ENCODE peak calls at places on chromosomes 3 and 15, in four cellular contexts. L is activated CD4-positive, alpha-beta T cell treated with anti-CD3 and anti-CD28 coated beads for 48 hours; O is T1000; T is naive thymus-derived CD8-positive, alpha-beta T cell. E is an unnamed sample.

GRCh38 chr15:99118801-99119546 is 14.1 kb downstream of the SYNM start:
- DNase-seq in O (no peak), L (no peak), T (no peak), E (no peak)

GRCh38 chr3:11050666-11051323 is 58.2 kb downstream of the SLC6A1 start:
- DNase-seq in O (no peak), L (no peak), T (no peak), E (no peak)

GRCh38 chr3:172506094-172506493 is 17.1 kb downstream of the TNFSF10 start:
- DNase-seq in O (no peak), T (no peak), L (no peak), E (no peak)

GRCh38 chr15:32701863-32702262 is 15.9 kb upstream of the GREM1 start:
- DNase-seq in O (no peak), T (no peak), L (no peak), E (no peak)

GRCh38 chr3:126348308-126348920 is 8.8 kb downstream of the KLF15 start:
- DNase-seq in T (no peak), O (no peak), L (no peak), E (no peak)

GRCh38 chr3:13574798-13575451 is 26.0 kb downstream of the FBLN2 start:
- DNase-seq in L (peak; percentile 38), T (no peak), O (no peak), E (peak; percentile 55)

GRCh38 chr3:34283743-34284142 is 485.3 kb downstream of the PDCD6IP start:
- DNase-seq in L (no peak), T (no peak), O (no peak), E (no peak)

GRCh38 chr3:117788086-117788485 is 1078.5 kb downstream of the TUSC7 start:
- DNase-seq in L (no peak), O (peak; percentile 61), T (no peak), E (no peak)

GRCh38 chr3:151316267-151316991 is at the start of gene GPR87:
- DNase-seq in L (peak; percentile 51), T (no peak), O (no peak), E (no peak)

GRCh38 chr3:34683851-34684250 is 885.4 kb downstream of the PDCD6IP start:
- DNase-seq in O (no peak), T (peak; percentile 16), L (peak; percentile 54), E (peak; percentile 34)

GRCh38 chr3:8423307-8423706 is 78.3 kb upstream of the LMCD1 start:
- DNase-seq in T (no peak), O (no peak), L (no peak), E (no peak)

GRCh38 chr3:171878441-171879225 is 35.5 kb downstream of the TMEM212 start:
- DNase-seq in L (no peak), T (no peak), O (no peak), E (no peak)

GRCh38 chr3:160810360-160810759 is 54.3 kb downstream of the PPM1L start:
- DNase-seq in O (no peak), T (no peak), L (no peak), E (no peak)

GRCh38 chr3:194130211-194130610 is 5.7 kb upstream of the HES1 start:
- DNase-seq in L (no peak), T (no peak), O (no peak), E (no peak)

GRCh38 chr15:31269961-31270575 is 56.6 kb upstream of the KLF13 start:
- DNase-seq in T (no peak), O (no peak), L (no peak), E (peak; percentile 0)

GRCh38 chr3:106086636-106087035 is 217.8 kb upstream of the CBLB start:
- DNase-seq in L (no peak), T (no peak), O (no peak), E (no peak)

GRCh38 chr3:17745894-17746293 is 3.5 kb upstream of the TBC1D5 start:
- DNase-seq in O (no peak), T (no peak), L (no peak), E (no peak)

GRCh38 chr3:13480340-13481318 is 523 bp downstream of the HDAC11 start:
- DNase-seq in T (no peak), L (peak; percentile 32), O (no peak), E (peak; percentile 47)

GRCh38 chr15:31344266-31344665 is 17.6 kb downstream of the KLF13 start:
- DNase-seq in O (no peak), L (no peak), T (no peak), E (no peak)

GRCh38 chr3:25107918-25108617 is 320.0 kb upstream of the RARB start:
- DNase-seq in L (no peak), O (no peak), T (no peak), E (no peak)

GRCh38 chr3:124985358-124985757 is 50.8 kb upstream of the MUC13 start:
- DNase-seq in O (no peak), L (no peak), T (no peak), E (no peak)

GRCh38 chr3:100265016-100265415 is 4.2 kb downstream of the TBC1D23 start:
- DNase-seq in L (no peak), T (no peak), O (no peak), E (no peak)

GRCh38 chr15:63939531-63940130 is 105.9 kb upstream of the HERC1 start:
- DNase-seq in T (peak; percentile 22), L (peak; percentile 15), O (no peak), E (no peak)

GRCh38 chr3:196941846-196942225 is 492 bp downstream of the NCBP2 start:
- DNase-seq in T (no peak), O (no peak), L (peak; percentile 79), E (peak; percentile 66)

GRCh38 chr15:96093063-96093462 is 237.4 kb upstream of the NR2F2 start:
- DNase-seq in O (no peak), L (no peak), T (no peak), E (no peak)

GRCh38 chr15:65323071-65323511 is 18.6 kb downstream of the RNU5B-1 start:
- DNase-seq in L (no peak), O (no peak), T (no peak), E (no peak)

GRCh38 chr3:23264413-23264812 is 61.3 kb downstream of the UBE2E2 start:
- DNase-seq in T (no peak), L (no peak), O (no peak), E (no peak)

GRCh38 chr3:64143399-64144130 is 81.7 kb downstream of the PRICKLE2 start:
- DNase-seq in L (no peak), O (peak; percentile 41), T (no peak), E (no peak)

GRCh38 chr3:2879023-2879422 is 231.2 kb downstream of the IL5RA start:
- DNase-seq in T (no peak), L (no peak), O (no peak), E (no peak)

GRCh38 chr3:169146112-169146665 is 517.3 kb downstream of the MECOM start:
- DNase-seq in T (no peak), L (no peak), O (no peak), E (peak; percentile 3)

GRCh38 chr3:168539909-168540308 is 444.2 kb upstream of the GOLIM4 start:
- DNase-seq in L (no peak), T (no peak), O (no peak), E (no peak)

GRCh38 chr15:60351066-60351465 is 46.7 kb downstream of the ANXA2 start:
- DNase-seq in L (no peak), O (no peak), T (no peak), E (no peak)

GRCh38 chr3:188316723-188317070 is 162.7 kb downstream of the LPP start:
- DNase-seq in L (no peak), T (no peak), O (no peak), E (no peak)

GRCh38 chr15:79067434-79067833 is 23.1 kb downstream of the RASGRF1 start:
- DNase-seq in L (no peak), T (no peak), O (no peak), E (no peak)

GRCh38 chr3:183222631-183223030 is 30.4 kb upstream of the B3GNT5 start:
- DNase-seq in T (no peak), L (no peak), O (no peak), E (no peak)

GRCh38 chr3:127702151-127702578 is 29.4 kb downstream of the ABTB1 start:
- DNase-seq in L (no peak), O (no peak), T (no peak), E (no peak)

GRCh38 chr3:153162513-153163348 is 705 bp downstream of the RAP2B start:
- DNase-seq in L (peak; percentile 59), O (no peak), T (peak; percentile 55), E (peak; percentile 44)

GRCh38 chr3:143203848-143204247 is 84.3 kb downstream of the CHST2 start:
- DNase-seq in O (no peak), L (no peak), T (no peak), E (no peak)

GRCh38 chr3:145125307-145125706 is 1035.7 kb downstream of the PLOD2 start:
- DNase-seq in L (no peak), T (no peak), O (no peak), E (no peak)

GRCh38 chr15:71170163-71170562 is 54.9 kb downstream of the THSD4 start:
- DNase-seq in O (no peak), L (no peak), T (no peak), E (no peak)